ENCODE peak calls at places on chromosomes 16 and 17, in nine cellular contexts. O is prostate gland, Z is lung, T is IMR-90, J is right atrium auricular region, K is AG10803, I is AG04450, W is psoas muscle, Y is fibroblast of lung. C is an unnamed sample.

GRCh38 chr16:79560923-79561322 is 39.6 kb downstream of the MAF start:
- DNase-seq in T (no peak), W (no peak), J (no peak), Y (no peak), Z (no peak), K (no peak), I (no peak), O (no peak), C (no peak)

GRCh38 chr17:10050597-10051101 is 145.6 kb upstream of the RCVRN start:
- DNase-seq in O (no peak), K (peak), J (no peak), I (peak), Y (no peak), Z (no peak), T (peak), W (no peak), C (peak)

GRCh38 chr16:51982715-51983680 is 563.9 kb downstream of the TOX3 start:
- DNase-seq in T (peak), W (no peak), Y (peak), J (no peak), I (peak), Z (peak), K (peak), O (peak), C (peak)

GRCh38 chr16:85969159-85969558 is 70.2 kb downstream of the IRF8 start:
- DNase-seq in K (peak), I (no peak), Y (peak), W (no peak), T (peak), O (no peak), Z (no peak), J (no peak), C (peak)

GRCh38 chr16:84454611-84455010 is 49.8 kb downstream of the MEAK7 start:
- DNase-seq in W (no peak), O (no peak), K (no peak), I (no peak), Y (no peak), J (no peak), T (no peak), Z (no peak), C (no peak)

GRCh38 chr17:29723283-29724047 is 100.8 kb upstream of the CORO6 start:
- DNase-seq in Y (no peak), O (no peak), T (no peak), K (no peak), I (no peak), W (no peak), J (no peak), Z (no peak), C (no peak)

GRCh38 chr16:3819741-3820724 is 60.5 kb downstream of the CREBBP start:
- DNase-seq in K (peak), W (no peak), I (peak), Z (no peak), O (peak), J (no peak), Y (peak), T (peak), C (peak)

GRCh38 chr17:56908061-56908542 is 5.7 kb downstream of the TRIM25 start:
- DNase-seq in Y (no peak), K (no peak), O (no peak), T (no peak), I (no peak), J (no peak), W (peak), Z (peak), C (no peak)

GRCh38 chr16:69924777-69925191 is 26.4 kb upstream of the CLEC18A start:
- DNase-seq in I (peak), Y (peak), W (peak), K (peak), O (no peak), T (peak), Z (no peak), J (peak), C (peak)

GRCh38 chr16:35185366-35186044 is 1726.1 kb downstream of the TP53TG3F start:
- DNase-seq in I (no peak), Y (no peak), K (no peak), W (no peak), J (no peak), Z (no peak), T (no peak), O (no peak), C (no peak)

GRCh38 chr17:50943575-50943933 is 77.4 kb upstream of the TOB1 start:
- DNase-seq in Z (no peak), I (no peak), W (no peak), K (no peak), T (no peak), J (no peak), Y (no peak), O (no peak), C (no peak)

GRCh38 chr17:46136820-46137219 is 56.4 kb downstream of the KANSL1 start:
- DNase-seq in T (no peak), W (no peak), Z (no peak), I (no peak), Y (no peak), J (no peak), K (peak), O (no peak), C (no peak)

GRCh38 chr16:58847902-58848661 is 114.0 kb upstream of the GOT2 start:
- DNase-seq in J (no peak), K (peak), Y (no peak), Z (no peak), I (no peak), T (no peak), O (no peak), W (no peak), C (no peak)

GRCh38 chr16:29664133-29664912 is 1.3 kb downstream of the SPN start:
- DNase-seq in W (no peak), T (no peak), K (no peak), I (no peak), Y (no peak), J (no peak), O (no peak), Z (no peak), C (no peak)

GRCh38 chr16:4403133-4403949 is 13.1 kb downstream of the CORO7 start:
- DNase-seq in O (no peak), Y (no peak), T (no peak), I (no peak), W (no peak), Z (no peak), J (no peak), K (no peak), C (no peak)

GRCh38 chr17:56876766-56877179 is 37.1 kb downstream of the TRIM25 start:
- DNase-seq in Y (no peak), I (no peak), Z (no peak), O (no peak), K (no peak), W (no peak), J (no peak), T (no peak), C (no peak)

GRCh38 chr16:23509763-23510153 is 536 bp downstream of the GGA2 start:
- DNase-seq in W (no peak), T (peak), O (no peak), K (peak), Y (peak), Z (no peak), I (no peak), J (no peak), C (peak)

GRCh38 chr17:81340606-81341346 is 45.7 kb upstream of the SLC38A10 start:
- DNase-seq in Z (no peak), O (no peak), I (no peak), W (no peak), Y (peak), K (no peak), T (no peak), J (no peak), C (peak)

GRCh38 chr17:61309857-61310256 is 89.8 kb upstream of the TBX2 start:
- DNase-seq in Y (peak), W (no peak), J (no peak), Z (no peak), K (peak), O (no peak), T (peak), I (peak), C (peak)

GRCh38 chr16:69131167-69131748 is 1.1 kb downstream of the CHTF8 start:
- DNase-seq in I (no peak), K (no peak), J (no peak), T (peak), W (no peak), Y (peak), Z (no peak), O (no peak), C (peak)

GRCh38 chr17:17624776-17625175 is 33.3 kb upstream of the PEMT start:
- DNase-seq in T (no peak), O (no peak), Y (no peak), I (no peak), K (no peak), Z (no peak), W (no peak), J (no peak), C (peak)

GRCh38 chr16:58056580-58056979 is 31.0 kb downstream of the MMP15 start:
- DNase-seq in Z (no peak), T (no peak), O (no peak), I (no peak), Y (no peak), J (no peak), W (no peak), K (no peak), C (no peak)

GRCh38 chr17:40112191-40112590 is 9.6 kb upstream of the MSL1 start:
- DNase-seq in Z (no peak), O (no peak), W (no peak), I (no peak), Y (no peak), T (no peak), K (no peak), J (no peak), C (no peak)

GRCh38 chr17:79986441-79987186 is 49.1 kb downstream of the TBC1D16 start:
- DNase-seq in W (no peak), K (no peak), I (no peak), Y (peak), O (no peak), J (no peak), T (peak), Z (no peak), C (peak)

GRCh38 chr17:36755586-36755985 is 154.2 kb downstream of the MRM1 start:
- DNase-seq in Z (peak), W (no peak), J (no peak), K (no peak), O (peak), I (no peak), T (no peak), Y (no peak), C (peak)
- TF ChIP-seq CTCF in Z (no peak), W (no peak), J (no peak), K (no peak), O (peak), I (peak), T (peak), Y (peak), C (peak)

GRCh38 chr17:30958187-30958586 is 12.7 kb upstream of the RNF135 start:
- DNase-seq in Z (no peak), Y (no peak), K (peak), T (no peak), I (no peak), W (no peak), O (no peak), J (no peak), C (no peak)

GRCh38 chr17:30957741-30958140 is 13.1 kb upstream of the RNF135 start:
- DNase-seq in K (no peak), I (no peak), T (no peak), O (no peak), W (no peak), Z (no peak), J (no peak), Y (no peak), C (no peak)

GRCh38 chr17:30952645-30953393 is 18.0 kb upstream of the RNF135 start:
- DNase-seq in T (no peak), O (no peak), K (no peak), I (no peak), Z (no peak), W (no peak), Y (no peak), J (no peak), C (no peak)

GRCh38 chr17:30954046-30954805 is 16.6 kb upstream of the RNF135 start:
- DNase-seq in T (peak), J (no peak), Y (no peak), I (no peak), K (no peak), O (no peak), Z (no peak), W (no peak), C (peak)

DNA sequence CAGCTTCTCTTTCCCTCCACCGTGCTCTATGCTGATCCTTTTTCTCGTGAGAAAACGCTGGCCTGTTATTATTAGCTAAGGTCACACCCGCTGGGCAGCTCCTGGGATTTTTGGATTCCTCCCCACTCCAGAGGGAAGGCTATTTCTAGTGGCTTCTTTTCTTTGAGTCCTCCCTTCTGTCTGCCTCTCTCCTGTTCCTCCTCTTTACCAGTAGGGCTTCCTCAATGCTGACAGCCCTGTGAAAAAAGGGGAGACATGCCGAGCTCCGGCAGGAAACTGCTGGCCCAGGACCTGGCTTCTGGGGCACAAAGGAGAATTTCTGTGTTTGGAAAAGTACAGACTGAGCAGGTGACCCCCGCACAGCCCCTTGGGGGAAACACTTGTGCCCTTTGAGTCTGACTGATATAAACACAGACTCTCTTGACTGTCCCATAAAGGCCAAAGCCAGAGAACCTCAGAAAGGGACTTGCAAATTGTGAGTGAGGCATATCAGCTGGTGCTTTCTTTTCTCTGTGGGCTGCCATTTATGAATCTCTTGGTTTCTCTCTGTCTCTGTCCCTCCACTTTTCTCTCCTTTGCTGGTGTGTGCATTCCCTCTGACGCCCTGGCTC is 14.0 kb upstream of the RNF135 start:
- DNase-seq in J (no peak), T (no peak), Z (no peak), W (no peak), I (no peak), Y (no peak), O (no peak), K (no peak), C (peak)
- TF ChIP-seq CTCF in J (no peak), T (no peak), Z (no peak), W (no peak), I (peak), Y (peak), O (no peak), K (no peak), C (peak)

GRCh38 chr16:14366447-14366846 is 263.6 kb downstream of the PARN start:
- DNase-seq in T (no peak), I (no peak), Y (no peak), O (no peak), W (no peak), K (no peak), Z (no peak), J (no peak), C (no peak)

GRCh38 chr16:14364112-14364385 is 266.0 kb downstream of the PARN start:
- DNase-seq in T (no peak), W (no peak), J (no peak), Z (no peak), K (no peak), I (no peak), O (no peak), Y (no peak), C (no peak)

GRCh38 chr16:14362774-14363371 is 267.2 kb downstream of the PARN start:
- DNase-seq in K (peak), Y (peak), I (no peak), W (no peak), T (peak), O (no peak), J (no peak), Z (no peak), C (peak)

GRCh38 chr16:14365200-14365851 is 264.7 kb downstream of the PARN start:
- DNase-seq in I (no peak), J (no peak), K (peak), W (no peak), Y (peak), Z (no peak), O (no peak), T (no peak), C (no peak)

GRCh38 chr16:14364386-14365199 is 265.5 kb downstream of the PARN start:
- DNase-seq in T (peak), Y (peak), J (no peak), Z (peak), O (no peak), I (peak), K (peak), W (no peak), C (peak)
- TF ChIP-seq CTCF in T (no peak), Y (no peak), J (no peak), Z (no peak), O (no peak), I (no peak), K (no peak), W (no peak), C (no peak)

GRCh38 chr17:48128411-48128810 is 20.8 kb downstream of the SNX11 start:
- DNase-seq in O (no peak), Y (no peak), J (no peak), I (no peak), K (no peak), T (no peak), Z (no peak), W (no peak), C (no peak)

GRCh38 chr17:48132375-48132774 is 24.8 kb downstream of the SNX11 start:
- DNase-seq in J (no peak), K (no peak), I (no peak), O (no peak), T (no peak), Z (no peak), Y (no peak), W (no peak), C (no peak)

GRCh38 chr17:48129981-48130380 is 22.4 kb downstream of the SNX11 start:
- DNase-seq in J (no peak), T (no peak), I (no peak), K (no peak), Y (no peak), Z (no peak), O (no peak), W (no peak), C (no peak)

GRCh38 chr17:48134912-48135480 is 27.4 kb downstream of the SNX11 start:
- DNase-seq in I (no peak), W (no peak), T (no peak), K (no peak), Z (no peak), Y (no peak), O (no peak), J (no peak), C (peak)

GRCh38 chr17:48131216-48131824 is 23.8 kb downstream of the SNX11 start:
- DNase-seq in Z (peak), W (no peak), Y (peak), T (peak), K (peak), J (no peak), I (peak), O (peak), C (peak)
- TF ChIP-seq CTCF in Z (peak), W (peak), Y (peak), T (peak), K (peak), J (peak), I (peak), O (peak), C (peak)

DNA sequence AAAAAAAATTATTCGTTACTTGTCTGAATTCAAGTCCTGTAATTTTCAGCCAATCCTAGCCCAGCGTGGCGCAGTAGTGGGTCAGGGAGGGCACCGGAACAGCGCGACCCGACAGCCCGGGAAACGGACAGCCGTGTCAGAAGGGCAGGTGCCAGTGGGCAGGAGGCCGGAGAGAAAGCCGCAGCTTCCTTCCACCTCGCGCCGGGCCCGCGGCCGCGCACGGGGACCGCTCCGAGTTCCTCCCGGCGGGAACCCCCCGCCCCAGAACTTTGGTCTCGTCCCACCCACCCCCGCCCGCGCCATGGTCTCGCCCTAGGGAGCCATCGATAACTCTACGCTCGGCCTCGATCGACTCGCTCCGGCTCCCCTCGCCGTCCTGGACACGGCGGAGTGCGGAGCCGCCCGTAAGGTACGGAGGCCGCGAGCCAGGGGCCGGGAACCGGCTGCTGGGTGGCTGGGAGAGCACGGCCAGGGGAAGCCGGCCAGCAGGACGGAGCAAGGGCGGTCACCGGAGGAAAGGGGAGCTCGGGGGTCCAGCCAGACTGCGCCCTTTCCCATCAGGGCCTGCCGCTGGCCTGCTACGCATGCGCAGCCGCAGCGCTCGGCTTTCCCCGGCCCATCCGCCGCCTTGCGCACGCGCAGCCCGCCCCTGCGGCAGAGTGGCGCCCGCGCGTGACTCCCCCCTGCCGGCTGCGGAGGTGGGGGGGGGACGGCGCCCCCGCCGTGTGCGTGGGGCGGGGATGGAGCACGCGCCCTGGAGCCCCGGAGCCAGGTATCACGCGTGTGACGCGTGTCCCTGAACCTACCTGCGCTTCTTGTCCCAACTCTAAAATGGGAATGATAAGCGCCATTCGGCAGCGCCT is at the start of gene MLST8:
- DNase-seq in I (peak), T (peak), O (peak), J (peak), W (peak), K (peak), Y (peak), Z (peak), C (peak)
- TF ChIP-seq CTCF in I (no peak), T (peak), O (no peak), J (peak), W (peak), K (no peak), Y (no peak), Z (no peak), C (no peak)

DNA sequence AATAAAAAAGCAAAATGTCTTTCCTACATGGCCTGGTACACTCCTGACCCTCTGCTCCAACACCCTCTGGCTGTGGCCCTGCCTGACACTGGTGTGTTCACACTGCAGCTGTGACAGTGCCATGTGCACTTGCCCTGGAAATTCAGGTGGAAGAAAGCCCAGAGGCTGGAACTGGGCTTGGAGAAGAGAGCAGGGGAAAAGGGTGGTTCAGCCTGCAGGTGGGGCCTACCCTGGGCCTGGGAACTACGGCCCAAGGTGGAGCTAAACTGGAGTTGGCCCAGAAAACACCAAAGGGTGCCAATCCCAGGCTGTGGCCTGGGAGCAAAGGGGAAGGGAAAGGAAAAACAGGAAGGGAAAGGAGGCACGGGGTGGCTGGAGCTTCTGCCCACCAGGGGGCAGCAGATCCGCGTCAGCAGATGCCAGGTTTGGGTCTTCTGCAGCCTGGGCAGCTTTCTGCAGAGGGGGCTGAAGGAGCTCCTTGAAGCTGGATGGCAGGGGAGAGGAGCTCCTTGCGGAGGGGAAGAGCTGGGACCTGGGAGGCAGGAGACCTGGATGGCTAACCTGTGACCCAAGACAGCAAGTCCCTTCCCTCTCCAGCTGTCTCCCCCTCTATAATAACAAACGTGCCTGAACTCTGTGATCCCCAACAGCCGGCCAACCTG is 15.4 kb upstream of the CTCF start:
- DNase-seq in T (peak), K (peak), J (no peak), W (peak), I (no peak), Y (peak), O (peak), Z (peak), C (peak)
- TF ChIP-seq CTCF in T (peak), K (peak), J (peak), W (peak), I (peak), Y (peak), O (peak), Z (peak), C (peak)

GRCh38 chr17:43753488-43754129 is 5.0 kb downstream of the SOST start:
- DNase-seq in W (no peak), O (no peak), K (peak), Z (no peak), J (no peak), T (peak), I (no peak), Y (peak), C (no peak)

GRCh38 chr17:43757171-43757660 is 1.4 kb downstream of the SOST start:
- DNase-seq in Z (no peak), T (no peak), I (no peak), W (no peak), Y (no peak), O (no peak), K (no peak), J (no peak), C (no peak)

GRCh38 chr17:43756176-43756575 is 2.4 kb downstream of the SOST start:
- DNase-seq in J (no peak), K (no peak), I (no peak), T (no peak), W (no peak), O (no peak), Y (no peak), Z (no peak), C (no peak)

GRCh38 chr17:43754947-43755346 is 3.6 kb downstream of the SOST start:
- DNase-seq in Z (no peak), Y (no peak), T (no peak), K (no peak), I (no peak), O (no peak), J (no peak), W (no peak), C (no peak)

GRCh38 chr17:43755389-43755875 is 3.2 kb downstream of the SOST start:
- DNase-seq in I (no peak), Y (peak), K (no peak), T (peak), W (peak), J (no peak), O (no peak), Z (no peak), C (peak)
- TF ChIP-seq CTCF in I (no peak), Y (no peak), K (no peak), T (peak), W (no peak), J (no peak), O (no peak), Z (no peak), C (no peak)